ENCODE peak calls at places on chromosomes 16 and 17, in six cellular contexts. One of them, this sample, is unnamed.

GRCh38 chr17:73901661-73902415 is 257.6 kb upstream of the SDK2 start:
- DNase-seq in omental fat pad: no peak
- DNase-seq in fibroblast of villous mesenchyme: no peak
- DNase-seq in heart right ventricle: peak
- DNase-seq in activated T-helper 1 cell treated with anti-CD3 and anti-CD28 coated beads, Interleukin-2, amount 50 U/mL, for 16 hours: peak
- DNase-seq in choroid plexus epithelial cell: no peak
- DNase-seq in this sample: no peak

GRCh38 chr17:1714980-1715802 is 5.0 kb upstream of the TLCD2 start:
- DNase-seq in omental fat pad: peak
- DNase-seq in fibroblast of villous mesenchyme: peak
- DNase-seq in heart right ventricle: peak
- DNase-seq in activated T-helper 1 cell treated with anti-CD3 and anti-CD28 coated beads, Interleukin-2, amount 50 U/mL, for 16 hours: no peak
- DNase-seq in choroid plexus epithelial cell: peak
- DNase-seq in this sample: no peak

GRCh38 chr16:58020628-58021521 is 4.7 kb upstream of the MMP15 start:
- DNase-seq in omental fat pad: peak
- DNase-seq in fibroblast of villous mesenchyme: peak
- DNase-seq in heart right ventricle: peak
- DNase-seq in activated T-helper 1 cell treated with anti-CD3 and anti-CD28 coated beads, Interleukin-2, amount 50 U/mL, for 16 hours: no peak
- DNase-seq in choroid plexus epithelial cell: peak
- DNase-seq in this sample: peak

GRCh38 chr17:66469088-66469442 is 166.7 kb downstream of the PRKCA start:
- DNase-seq in omental fat pad: no peak
- DNase-seq in fibroblast of villous mesenchyme: no peak
- DNase-seq in heart right ventricle: no peak
- DNase-seq in activated T-helper 1 cell treated with anti-CD3 and anti-CD28 coated beads, Interleukin-2, amount 50 U/mL, for 16 hours: no peak
- DNase-seq in choroid plexus epithelial cell: no peak
- DNase-seq in this sample: no peak

GRCh38 chr17:73288534-73289302 is 23.1 kb downstream of the CDC42EP4 start:
- DNase-seq in omental fat pad: no peak
- DNase-seq in fibroblast of villous mesenchyme: no peak
- DNase-seq in heart right ventricle: peak
- DNase-seq in activated T-helper 1 cell treated with anti-CD3 and anti-CD28 coated beads, Interleukin-2, amount 50 U/mL, for 16 hours: no peak
- DNase-seq in choroid plexus epithelial cell: no peak
- DNase-seq in this sample: no peak

GRCh38 chr16:81523387-81524115 is 78.9 kb downstream of the CMIP start:
- DNase-seq in omental fat pad: peak
- DNase-seq in fibroblast of villous mesenchyme: peak
- DNase-seq in heart right ventricle: no peak
- DNase-seq in activated T-helper 1 cell treated with anti-CD3 and anti-CD28 coated beads, Interleukin-2, amount 50 U/mL, for 16 hours: no peak
- DNase-seq in choroid plexus epithelial cell: peak
- DNase-seq in this sample: no peak

GRCh38 chr17:82020874-82021727 is 1.6 kb downstream of the CENPX start:
- DNase-seq in omental fat pad: no peak
- DNase-seq in fibroblast of villous mesenchyme: peak
- DNase-seq in heart right ventricle: peak
- DNase-seq in activated T-helper 1 cell treated with anti-CD3 and anti-CD28 coated beads, Interleukin-2, amount 50 U/mL, for 16 hours: no peak
- DNase-seq in choroid plexus epithelial cell: peak
- DNase-seq in this sample: no peak

GRCh38 chr17:41873559-41874292 is 8.5 kb upstream of the KLHL11 start:
- DNase-seq in omental fat pad: no peak
- DNase-seq in fibroblast of villous mesenchyme: peak
- DNase-seq in heart right ventricle: no peak
- DNase-seq in activated T-helper 1 cell treated with anti-CD3 and anti-CD28 coated beads, Interleukin-2, amount 50 U/mL, for 16 hours: no peak
- DNase-seq in choroid plexus epithelial cell: no peak
- DNase-seq in this sample: no peak

GRCh38 chr17:42337442-42337841 is 49.1 kb downstream of the STAT5A start:
- DNase-seq in omental fat pad: no peak
- DNase-seq in fibroblast of villous mesenchyme: peak
- DNase-seq in heart right ventricle: no peak
- DNase-seq in activated T-helper 1 cell treated with anti-CD3 and anti-CD28 coated beads, Interleukin-2, amount 50 U/mL, for 16 hours: peak
- DNase-seq in choroid plexus epithelial cell: peak
- DNase-seq in this sample: peak

GRCh38 chr17:925846-926245 is 53.7 kb downstream of the NXN start:
- DNase-seq in omental fat pad: no peak
- DNase-seq in fibroblast of villous mesenchyme: peak
- DNase-seq in heart right ventricle: no peak
- DNase-seq in activated T-helper 1 cell treated with anti-CD3 and anti-CD28 coated beads, Interleukin-2, amount 50 U/mL, for 16 hours: no peak
- DNase-seq in choroid plexus epithelial cell: no peak
- DNase-seq in this sample: no peak

GRCh38 chr17:72205357-72205756 is 84.5 kb downstream of the SOX9 start:
- DNase-seq in omental fat pad: no peak
- DNase-seq in fibroblast of villous mesenchyme: no peak
- DNase-seq in heart right ventricle: no peak
- DNase-seq in activated T-helper 1 cell treated with anti-CD3 and anti-CD28 coated beads, Interleukin-2, amount 50 U/mL, for 16 hours: no peak
- DNase-seq in choroid plexus epithelial cell: no peak
- DNase-seq in this sample: no peak

GRCh38 chr17:82416771-82417170 is 1.4 kb upstream of the HEXD start:
- DNase-seq in omental fat pad: no peak
- DNase-seq in fibroblast of villous mesenchyme: no peak
- DNase-seq in heart right ventricle: no peak
- DNase-seq in activated T-helper 1 cell treated with anti-CD3 and anti-CD28 coated beads, Interleukin-2, amount 50 U/mL, for 16 hours: no peak
- DNase-seq in choroid plexus epithelial cell: no peak
- DNase-seq in this sample: no peak

GRCh38 chr16:2963074-2963610 is 933 bp upstream of the KREMEN2 start:
- DNase-seq in omental fat pad: no peak
- DNase-seq in fibroblast of villous mesenchyme: no peak
- DNase-seq in heart right ventricle: no peak
- DNase-seq in activated T-helper 1 cell treated with anti-CD3 and anti-CD28 coated beads, Interleukin-2, amount 50 U/mL, for 16 hours: no peak
- DNase-seq in choroid plexus epithelial cell: no peak
- DNase-seq in this sample: no peak

GRCh38 chr17:234163-235047 is 53.0 kb upstream of the DOC2B start:
- DNase-seq in omental fat pad: no peak
- DNase-seq in fibroblast of villous mesenchyme: no peak
- DNase-seq in heart right ventricle: no peak
- DNase-seq in activated T-helper 1 cell treated with anti-CD3 and anti-CD28 coated beads, Interleukin-2, amount 50 U/mL, for 16 hours: no peak
- DNase-seq in choroid plexus epithelial cell: no peak
- DNase-seq in this sample: no peak

GRCh38 chr17:81665205-81666091 is 957 bp downstream of the OXLD1 start:
- DNase-seq in omental fat pad: peak
- DNase-seq in fibroblast of villous mesenchyme: no peak
- DNase-seq in heart right ventricle: no peak
- DNase-seq in activated T-helper 1 cell treated with anti-CD3 and anti-CD28 coated beads, Interleukin-2, amount 50 U/mL, for 16 hours: peak
- DNase-seq in choroid plexus epithelial cell: peak
- DNase-seq in this sample: no peak

GRCh38 chr16:73732143-73732542 is 564.5 kb upstream of the PSMD7 start:
- DNase-seq in omental fat pad: no peak
- DNase-seq in fibroblast of villous mesenchyme: no peak
- DNase-seq in heart right ventricle: no peak
- DNase-seq in activated T-helper 1 cell treated with anti-CD3 and anti-CD28 coated beads, Interleukin-2, amount 50 U/mL, for 16 hours: no peak
- DNase-seq in choroid plexus epithelial cell: no peak
- DNase-seq in this sample: no peak